ENCODE peak calls at places on chromosomes 13 and 19, in five cellular contexts. N is ELR, I is NCI-H774, L is fibroblast of lung, U is LoVo. F is an unnamed sample.

GRCh38 chr19:43430142-43430710 is 15.5 kb downstream of the TEX101 start:
- DNase-seq in U (no peak), L (peak; percentile 25), I (no peak), N (peak; percentile 36), F (peak; percentile 48)

GRCh38 chr13:107712145-107712544 is 503.2 kb downstream of the LIG4 start:
- DNase-seq in U (no peak), N (no peak), L (no peak), I (peak; percentile 69), F (no peak)

GRCh38 chr13:92602560-92602959 is 624.0 kb upstream of the GPC6 start:
- DNase-seq in L (peak; percentile 32), U (no peak), N (no peak), I (no peak), F (peak; percentile 1)

GRCh38 chr13:111129465-111130110 is 14.5 kb downstream of the ARHGEF7 start:
- DNase-seq in U (no peak), N (no peak), L (no peak), I (no peak), F (no peak)

GRCh38 chr19:20273376-20273775 is 106.4 kb downstream of the ZNF486 start:
- DNase-seq in I (no peak), U (no peak), N (no peak), L (no peak), F (no peak)

GRCh38 chr19:40444181-40445005 is at the start of gene SERTAD3:
- DNase-seq in U (peak; percentile 96), N (peak; percentile 96), I (peak; percentile 92), L (peak; percentile 94), F (peak; percentile 97)

GRCh38 chr13:23427342-23428182 is 5.9 kb downstream of the SACS start:
- DNase-seq in I (no peak), U (no peak), L (peak; percentile 97), N (peak; percentile 86), F (peak; percentile 90)

GRCh38 chr13:24004971-24005370 is 107.7 kb upstream of the C1QTNF9B start:
- DNase-seq in I (no peak), L (no peak), N (no peak), U (no peak), F (no peak)

GRCh38 chr13:38180100-38180499 is 169.6 kb upstream of the UFM1 start:
- DNase-seq in U (no peak), L (no peak), I (no peak), N (peak; percentile 20), F (peak; percentile 50)

GRCh38 chr13:23288995-23289394 is 108.2 kb downstream of the SGCG start:
- DNase-seq in N (no peak), U (no peak), L (no peak), I (no peak), F (no peak)

GRCh38 chr13:23321534-23322241 is 111.8 kb downstream of the SACS start:
- DNase-seq in L (peak; percentile 90), I (no peak), U (peak; percentile 50), N (peak; percentile 96), F (peak; percentile 84)

GRCh38 chr13:27395007-27395510 is 29.4 kb upstream of the GTF3A start:
- DNase-seq in U (no peak), N (no peak), L (no peak), I (no peak), F (no peak)

GRCh38 chr19:39160889-39161672 is 35.5 kb downstream of the PAK4 start:
- DNase-seq in U (no peak), I (no peak), N (no peak), L (peak; percentile 28), F (no peak)

GRCh38 chr13:76035711-76036110 is 399.6 kb downstream of the LMO7 start:
- DNase-seq in I (no peak), N (peak; percentile 24), L (peak; percentile 47), U (no peak), F (peak; percentile 74)

GRCh38 chr13:40190656-40191100 is 475.8 kb downstream of the FOXO1 start:
- DNase-seq in I (no peak), L (peak; percentile 88), N (peak; percentile 33), U (no peak), F (peak; percentile 85)

GRCh38 chr13:45718063-45718462 is 15.9 kb downstream of the CBY2 start:
- DNase-seq in U (no peak), L (peak; percentile 32), N (peak; percentile 51), I (no peak), F (peak; percentile 19)

GRCh38 chr13:112767506-112768471 is 78.0 kb downstream of the ATP11A start:
- DNase-seq in I (no peak), L (no peak), N (no peak), U (no peak), F (no peak)

GRCh38 chr19:3073931-3074595 is 11.8 kb upstream of the TLE5 start:
- DNase-seq in L (no peak), I (no peak), U (no peak), N (no peak), F (peak; percentile 49)

GRCh38 chr19:35316560-35316959 is 12.4 kb upstream of the CD22 start:
- DNase-seq in L (no peak), I (no peak), N (no peak), U (no peak), F (no peak)

GRCh38 chr13:47809411-47809810 is 191.7 kb downstream of the SUCLA2 start:
- DNase-seq in U (no peak), I (no peak), N (no peak), L (no peak), F (no peak)

GRCh38 chr13:26221399-26221720 is 754 bp downstream of the RNF6 start:
- DNase-seq in I (no peak), U (no peak), N (no peak), L (no peak), F (no peak)